ENCODE peak calls at places on chromosome 19, in nine cellular contexts. D is thoracic aorta, I is AG04450, W is foreskin fibroblast, J is body of pancreas, V is H9, Q is WTC11, L is heart right ventricle, H is activated B cell treated with CpG ODN at 0.5 μM for 24 hours. R is an unnamed sample.

GRCh38 chr19:17234911-17235617 is 9.0 kb downstream of the OCEL1 start:
- DNase-seq in I (no peak), H (peak), V (peak), Q (peak), L (no peak), W (peak), J (peak), D (no peak), R (peak)

GRCh38 chr19:13153627-13154240 is 3.5 kb downstream of the IER2 start:
- DNase-seq in I (no peak), W (peak), L (no peak), J (peak), Q (peak), V (no peak), D (no peak), H (peak), R (peak)

GRCh38 chr19:45404557-45405434 is at the start of gene PPP1R13L:
- DNase-seq in H (no peak), D (peak), I (no peak), Q (peak), V (peak), W (peak), J (peak), L (peak), R (peak)

GRCh38 chr19:42396248-42396541 is 6.1 kb upstream of the CNFN start:
- DNase-seq in W (no peak), Q (no peak), I (no peak), H (no peak), L (no peak), J (no peak), V (no peak), D (no peak), R (no peak)

GRCh38 chr19:53365899-53366493 is 491 bp downstream of the ZNF525 start:
- DNase-seq in Q (peak), H (no peak), J (no peak), W (no peak), L (no peak), D (no peak), I (no peak), V (no peak), R (peak)

GRCh38 chr19:10361569-10362011 is 18.8 kb downstream of the TYK2 start:
- DNase-seq in W (no peak), L (no peak), I (no peak), V (no peak), H (no peak), D (no peak), J (no peak), Q (no peak), R (no peak)

GRCh38 chr19:29006057-29006735 is 206.8 kb downstream of the UQCRFS1 start:
- DNase-seq in I (no peak), Q (no peak), H (no peak), V (no peak), J (no peak), L (no peak), W (peak), D (no peak), R (no peak)

GRCh38 chr19:51807111-51807701 is 12.2 kb downstream of the FPR3 start:
- DNase-seq in D (no peak), I (no peak), L (no peak), J (peak), V (peak), W (no peak), Q (peak), H (no peak), R (no peak)

GRCh38 chr19:33350538-33351309 is 22.8 kb upstream of the CEBPG start:
- DNase-seq in L (no peak), I (no peak), D (no peak), H (no peak), J (peak), Q (no peak), W (peak), V (no peak), R (no peak)

GRCh38 chr19:8500158-8500557 is 2.3 kb downstream of the PRAM1 start:
- DNase-seq in Q (no peak), L (no peak), D (no peak), V (no peak), I (no peak), H (no peak), W (no peak), J (peak), R (no peak)

GRCh38 chr19:12792048-12792852 is 964 bp downstream of the JUNB start:
- DNase-seq in D (no peak), L (peak), Q (peak), V (peak), W (peak), I (no peak), H (peak), J (peak), R (peak)

GRCh38 chr19:45443462-45444317 is 20.0 kb upstream of the ERCC1 start:
- DNase-seq in J (peak), D (peak), Q (peak), I (no peak), V (peak), L (peak), H (peak), W (peak), R (peak)

GRCh38 chr19:34323433-34324204 is 41.4 kb upstream of the GPI start:
- DNase-seq in W (no peak), D (no peak), H (no peak), L (no peak), Q (no peak), J (no peak), V (no peak), I (no peak), R (no peak)

GRCh38 chr19:52694921-52695320 is 39.9 kb downstream of the ZNF611 start:
- DNase-seq in J (no peak), L (no peak), Q (no peak), D (no peak), H (no peak), W (no peak), I (no peak), V (no peak), R (no peak)

GRCh38 chr19:15506074-15506565 is 2.2 kb upstream of the CYP4F22 start:
- DNase-seq in V (no peak), I (no peak), D (no peak), H (no peak), L (no peak), J (no peak), Q (no peak), W (no peak), R (no peak)

GRCh38 chr19:32874605-32875004 is 5.0 kb upstream of the SLC7A9 start:
- DNase-seq in D (no peak), I (no peak), Q (no peak), W (no peak), L (no peak), V (no peak), H (no peak), J (no peak), R (no peak)

GRCh38 chr19:34998777-34999497 is 1.2 kb upstream of the GRAMD1A start:
- DNase-seq in J (no peak), I (no peak), V (peak), Q (no peak), L (no peak), W (no peak), D (no peak), H (no peak), R (peak)

GRCh38 chr19:34253711-34254551 is 423 bp upstream of the GARRE1 start:
- DNase-seq in I (no peak), J (no peak), L (peak), D (peak), Q (peak), W (peak), V (peak), H (peak), R (peak)

GRCh38 chr19:37929512-37929911 is 22.5 kb downstream of the SIPA1L3 start:
- DNase-seq in J (no peak), H (no peak), V (peak), D (no peak), Q (no peak), W (no peak), I (no peak), L (no peak), R (no peak)

GRCh38 chr19:17779281-17779930 is 15.5 kb upstream of the B3GNT3 start:
- DNase-seq in L (peak), I (no peak), V (peak), Q (peak), W (peak), D (no peak), H (no peak), J (peak), R (peak)

GRCh38 chr19:8511573-8512101 is 2.3 kb downstream of the ZNF414 start:
- DNase-seq in D (no peak), W (no peak), I (no peak), L (no peak), Q (no peak), H (no peak), V (no peak), J (no peak), R (no peak)

GRCh38 chr19:32178841-32179410 is 166.5 kb upstream of the ZNF507 start:
- DNase-seq in V (no peak), W (no peak), J (no peak), H (no peak), L (no peak), D (no peak), Q (no peak), I (no peak), R (no peak)

GRCh38 chr19:30853036-30853435 is 480.9 kb downstream of the ZNF536 start:
- DNase-seq in I (no peak), Q (no peak), D (no peak), H (no peak), J (no peak), L (no peak), V (no peak), W (no peak), R (no peak)

GRCh38 chr19:54179921-54180452 is 7.0 kb upstream of the TMC4 start:
- DNase-seq in J (peak), L (no peak), V (peak), Q (peak), I (no peak), W (peak), D (no peak), H (no peak), R (peak)

GRCh38 chr19:10270616-10271394 is at the start of gene ICAM1:
- DNase-seq in L (peak), I (no peak), V (peak), D (no peak), W (peak), Q (peak), J (peak), H (peak), R (peak)

GRCh38 chr19:15378529-15379082 is 981 bp downstream of the AKAP8 start:
- DNase-seq in V (no peak), Q (no peak), I (no peak), W (peak), J (peak), L (no peak), D (no peak), H (no peak), R (peak)

GRCh38 chr19:11420894-11421606 is 1.9 kb upstream of the RGL3 start:
- DNase-seq in I (no peak), J (peak), D (no peak), H (peak), V (peak), Q (peak), L (peak), W (no peak), R (peak)

GRCh38 chr19:29283366-29283765 is 70.4 kb upstream of the UQCRFS1 start:
- DNase-seq in V (no peak), D (no peak), I (no peak), J (no peak), H (no peak), L (no peak), W (no peak), Q (no peak), R (no peak)

GRCh38 chr19:18814063-18814462 is 17.7 kb upstream of the UPF1 start:
- DNase-seq in W (no peak), I (no peak), Q (no peak), H (no peak), J (no peak), V (no peak), D (no peak), L (no peak), R (peak)
- TF ChIP-seq CTCF in W (no peak), I (no peak), Q (no peak), H (no peak), J (no peak), V (no peak), D (peak), L (no peak), R (no peak)

GRCh38 chr19:39380521-39381502 is 10.1 kb downstream of the PAF1 start:
- DNase-seq in J (no peak), H (no peak), Q (no peak), L (no peak), W (no peak), I (no peak), V (no peak), D (no peak), R (no peak)

GRCh38 chr19:39382991-39383828 is 7.7 kb downstream of the PAF1 start:
- DNase-seq in L (no peak), I (no peak), D (no peak), Q (no peak), W (no peak), J (no peak), H (no peak), V (no peak), R (no peak)

GRCh38 chr19:39377373-39378362 is 13.2 kb downstream of the PAF1 start:
- DNase-seq in Q (no peak), V (no peak), I (no peak), D (no peak), H (no peak), J (no peak), W (no peak), L (no peak), R (no peak)

GRCh38 chr19:39381910-39382611 is 8.8 kb downstream of the PAF1 start:
- DNase-seq in W (peak), L (no peak), H (no peak), Q (no peak), D (no peak), I (no peak), J (no peak), V (no peak), R (no peak)

DNA sequence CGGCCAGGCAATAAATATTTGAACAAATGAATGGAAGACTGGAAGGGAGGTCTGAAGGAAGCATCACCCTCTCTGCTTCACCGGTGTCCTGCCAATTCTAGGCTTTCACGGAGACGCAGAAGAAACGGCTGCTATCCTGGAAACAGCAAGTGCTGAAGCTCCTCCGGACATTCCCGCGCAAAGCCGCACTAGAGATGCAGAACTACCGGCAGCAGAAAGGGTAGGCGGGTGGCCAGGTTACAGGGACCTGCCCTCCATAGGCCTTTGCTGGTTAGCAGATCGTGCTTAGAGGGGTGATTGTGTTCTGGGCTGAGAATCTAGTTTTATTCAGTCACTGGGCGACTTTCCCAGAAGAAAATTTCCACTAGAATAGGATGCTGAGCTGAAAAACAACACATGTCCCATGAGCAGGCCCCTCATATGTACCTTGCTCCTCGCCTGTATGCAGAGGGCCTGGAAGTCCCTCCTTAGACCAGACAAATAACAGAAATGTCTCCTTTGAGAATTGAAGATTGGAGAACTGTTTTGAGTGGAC is 11.0 kb downstream of the PAF1 start:
- DNase-seq in Q (no peak), L (no peak), D (no peak), V (no peak), H (no peak), J (no peak), W (no peak), I (no peak), R (no peak)
- TF ChIP-seq CTCF in Q (no peak), L (no peak), D (no peak), V (no peak), H (no peak), J (no peak), W (no peak), I (no peak), R (no peak)

DNA sequence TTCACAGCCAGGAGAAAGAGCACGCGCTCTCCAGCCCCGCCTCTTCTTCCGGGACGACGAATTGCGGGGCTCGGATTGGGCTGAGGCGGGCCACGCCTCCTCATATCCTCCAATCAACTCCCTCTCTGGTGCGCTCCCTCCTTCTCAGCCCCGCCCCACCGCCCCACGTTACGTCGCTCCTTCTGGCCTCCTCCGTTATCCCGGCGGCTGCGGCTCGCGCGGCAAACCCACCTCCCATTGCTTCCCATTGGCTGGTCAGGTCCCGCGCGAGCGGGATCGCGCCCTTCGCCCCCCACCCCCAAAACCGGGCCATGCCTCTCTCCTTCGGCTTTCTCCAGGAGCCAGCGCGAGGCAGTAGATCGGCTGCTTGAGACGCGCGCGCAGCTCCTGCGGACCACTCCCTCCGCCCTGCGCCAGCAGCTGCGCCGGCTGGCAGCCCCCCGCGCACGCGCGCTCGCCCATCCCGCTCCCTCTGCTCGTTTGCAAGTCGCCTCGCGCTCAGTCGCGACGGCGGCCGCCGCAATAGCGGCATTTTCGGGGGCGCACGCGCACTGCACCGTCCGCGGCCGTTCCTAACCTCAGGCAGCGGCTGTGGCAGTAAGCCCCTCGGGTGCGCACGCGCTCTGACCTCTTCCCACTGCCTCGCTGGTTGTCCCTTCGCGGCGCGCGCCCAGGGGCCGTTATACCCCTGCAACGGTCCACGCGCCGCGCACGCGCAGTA is 512 bp upstream of the ARHGAP35 start:
- DNase-seq in J (peak), H (peak), W (peak), V (peak), Q (peak), L (peak), I (peak), D (peak), R (peak)
- TF ChIP-seq CTCF in J (no peak), H (no peak), W (no peak), V (no peak), Q (no peak), L (no peak), I (no peak), D (no peak), R (no peak)

GRCh38 chr19:19663292-19664120 is at the start of gene ATP13A1:
- DNase-seq in V (peak), L (peak), D (peak), Q (peak), H (peak), W (peak), I (peak), J (peak), R (peak)
- TF ChIP-seq CTCF in V (no peak), L (no peak), D (peak), Q (no peak), H (no peak), W (peak), I (no peak), J (no peak), R (no peak)

GRCh38 chr19:43759515-43759914 is 4.8 kb upstream of the SMG9 start:
- DNase-seq in L (no peak), D (no peak), H (no peak), V (no peak), I (no peak), J (no peak), W (peak), Q (no peak), R (no peak)
- TF ChIP-seq CTCF in L (no peak), D (no peak), H (no peak), V (peak), I (peak), J (no peak), W (peak), Q (no peak), R (no peak)

DNA sequence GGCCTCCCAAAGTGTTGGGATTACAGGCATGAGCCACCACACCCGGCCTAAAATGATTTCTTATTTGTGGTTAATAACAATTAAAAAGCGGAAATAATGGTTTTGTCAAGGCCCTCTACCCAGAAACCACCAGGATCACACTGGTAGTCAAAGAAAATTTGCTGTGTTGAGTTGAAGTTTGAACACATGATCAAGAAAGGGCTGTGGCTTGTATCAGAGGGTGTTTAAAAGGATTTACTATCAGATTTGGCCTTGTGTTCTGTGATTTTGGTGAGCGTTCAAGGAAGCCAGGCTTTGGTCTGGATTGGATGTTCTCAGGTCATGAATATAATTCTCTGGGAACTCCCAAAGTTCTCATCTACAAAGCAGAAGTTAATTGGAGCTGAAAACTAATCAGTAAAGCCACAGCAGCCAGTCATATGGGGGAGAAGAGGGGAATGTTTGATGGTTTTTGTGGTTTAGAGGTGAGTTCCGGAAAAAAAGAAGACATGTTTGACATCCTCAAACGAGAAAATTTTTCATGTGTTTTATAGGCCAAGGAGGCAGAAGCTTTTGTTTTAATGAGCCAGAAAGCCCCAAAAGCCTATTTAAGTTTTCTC is 10.6 kb upstream of the ZNF556 start:
- DNase-seq in V (no peak), J (no peak), Q (no peak), D (no peak), W (no peak), H (no peak), I (no peak), L (no peak), R (no peak)
- TF ChIP-seq CTCF in V (no peak), J (no peak), Q (no peak), D (no peak), W (no peak), H (no peak), I (no peak), L (no peak), R (no peak)

GRCh38 chr19:986083-986482 is 1.9 kb downstream of the WDR18 start:
- DNase-seq in V (no peak), W (no peak), I (no peak), H (no peak), L (no peak), Q (no peak), D (no peak), J (no peak), R (no peak)

GRCh38 chr19:979318-979741 is 4.8 kb upstream of the WDR18 start:
- DNase-seq in I (no peak), V (no peak), D (no peak), J (no peak), W (no peak), Q (no peak), L (no peak), H (no peak), R (peak)

GRCh38 chr19:984165-984967 is at the start of gene WDR18:
- DNase-seq in V (peak), W (peak), L (peak), Q (peak), H (peak), D (peak), J (peak), I (peak), R (peak)

GRCh38 chr19:980133-980998 is 3.8 kb upstream of the WDR18 start:
- DNase-seq in L (no peak), J (peak), D (no peak), V (peak), I (no peak), Q (peak), W (peak), H (no peak), R (peak)

GRCh38 chr19:982567-983170 is 1.5 kb upstream of the WDR18 start:
- DNase-seq in W (peak), J (peak), D (no peak), I (no peak), V (peak), L (peak), Q (peak), H (peak), R (peak)
- TF ChIP-seq CTCF in W (peak), J (peak), D (peak), I (peak), V (peak), L (peak), Q (peak), H (peak), R (peak)

GRCh38 chr19:50155520-50156109 is 7.5 kb downstream of the IZUMO2 start:
- DNase-seq in L (no peak), V (peak), Q (peak), H (no peak), W (no peak), J (no peak), D (no peak), I (no peak), R (no peak)
- TF ChIP-seq CTCF in L (no peak), V (peak), Q (peak), H (no peak), W (no peak), J (no peak), D (no peak), I (peak), R (peak)

R was measured in nephron progenitor cell.